ENCODE peak calls at places on chromosome 2, in seven cellular contexts. F is cardiac muscle cell, N is GM23248, C is pancreas, J is dorsolateral prefrontal cortex, S is neural progenitor cell, R is brain microvascular endothelial cell. O is an unnamed sample.

GRCh38 chr2:68560583-68560982 is 82.8 kb upstream of the PROKR1 start:
- DNase-seq in R (no peak), N (no peak), S (no peak), J (no peak), F (no peak), C (no peak), O (no peak)

GRCh38 chr2:39609917-39610316 is 55.8 kb upstream of the TMEM178A start:
- DNase-seq in C (no peak), S (no peak), N (no peak), R (no peak), F (no peak), J (no peak), O (no peak)

GRCh38 chr2:54608224-54608623 is 115.2 kb upstream of the EML6 start:
- DNase-seq in J (no peak), N (no peak), C (no peak), F (no peak), S (no peak), R (no peak), O (no peak)

GRCh38 chr2:55139305-55139704 is 89.1 kb upstream of the RTN4 start:
- DNase-seq in C (no peak), N (no peak), F (no peak), S (no peak), R (no peak), J (no peak), O (no peak)

GRCh38 chr2:234518986-234519642 is 22.2 kb upstream of the ARL4C start:
- DNase-seq in C (peak), N (no peak), S (no peak), F (no peak), R (no peak), J (no peak), O (no peak)

GRCh38 chr2:45882707-45883106 is 231.2 kb downstream of the PRKCE start:
- DNase-seq in C (no peak), F (peak), N (peak), S (no peak), J (no peak), R (no peak), O (no peak)

GRCh38 chr2:65061146-65061909 is 5.1 kb downstream of the CEP68 start:
- DNase-seq in R (no peak), F (no peak), C (no peak), S (no peak), N (no peak), J (no peak), O (no peak)

GRCh38 chr2:181656450-181657261 is at the start of gene CERKL:
- DNase-seq in S (peak), N (peak), F (peak), R (no peak), J (no peak), C (peak), O (no peak)

GRCh38 chr2:26076001-26076587 is 42.2 kb downstream of the RAB10 start:
- DNase-seq in J (no peak), F (no peak), C (no peak), S (no peak), R (no peak), N (no peak), O (no peak)

GRCh38 chr2:238107525-238108422 is 7.6 kb downstream of the ESPNL start:
- DNase-seq in J (peak), S (no peak), F (no peak), R (no peak), C (no peak), N (no peak), O (peak)

GRCh38 chr2:183967756-183968155 is 630.6 kb upstream of the ZNF804A start:
- DNase-seq in R (no peak), J (no peak), N (no peak), F (no peak), C (no peak), S (no peak), O (no peak)

GRCh38 chr2:214604861-214605260 is 194.0 kb downstream of the VWC2L start:
- DNase-seq in S (no peak), J (no peak), F (no peak), C (no peak), R (peak), N (peak), O (no peak)

GRCh38 chr2:10407841-10408648 is 40.1 kb downstream of the ODC1 start:
- DNase-seq in J (no peak), C (peak), F (no peak), N (peak), R (peak), S (no peak), O (peak)

GRCh38 chr2:171404258-171404657 is 29.5 kb downstream of the METTL8 start:
- DNase-seq in N (peak), J (no peak), C (no peak), S (no peak), F (no peak), R (peak), O (no peak)

GRCh38 chr2:125701070-125701469 is 954.9 kb upstream of the GYPC start:
- DNase-seq in C (no peak), S (no peak), F (no peak), N (no peak), J (no peak), R (no peak), O (no peak)

GRCh38 chr2:237162959-237163358 is 77.3 kb downstream of the COPS8 start:
- DNase-seq in N (no peak), F (no peak), R (no peak), J (no peak), C (no peak), S (no peak), O (peak)

GRCh38 chr2:71895320-71896161 is 252.1 kb downstream of the CYP26B1 start:
- DNase-seq in C (no peak), F (no peak), J (no peak), N (no peak), S (no peak), R (no peak), O (no peak)

GRCh38 chr2:16716051-16716450 is 50.4 kb upstream of the CYRIA start:
- DNase-seq in C (no peak), J (no peak), N (no peak), R (no peak), F (no peak), S (no peak), O (no peak)

GRCh38 chr2:144682248-144682647 is 162.3 kb upstream of the ZEB2 start:
- DNase-seq in S (no peak), R (no peak), N (no peak), C (no peak), F (no peak), J (no peak), O (no peak)

GRCh38 chr2:11767779-11768178 is 21.3 kb downstream of the LPIN1 start:
- DNase-seq in F (no peak), J (no peak), R (no peak), S (no peak), N (no peak), C (no peak), O (no peak)

GRCh38 chr2:43426305-43427031 is 169.4 kb downstream of the THADA start:
- DNase-seq in N (peak), F (no peak), C (peak), R (peak), J (no peak), S (no peak), O (peak)

GRCh38 chr2:238786379-238786778 is 61.5 kb upstream of the TWIST2 start:
- DNase-seq in N (peak), C (no peak), F (no peak), R (no peak), J (no peak), S (no peak), O (no peak)

GRCh38 chr2:15923597-15923996 is 16.8 kb upstream of the MYCN start:
- DNase-seq in C (no peak), J (no peak), N (no peak), R (no peak), F (no peak), S (no peak), O (no peak)

GRCh38 chr2:176182671-176183070 is 5.8 kb upstream of the HOXD1 start:
- DNase-seq in F (no peak), R (no peak), N (no peak), S (no peak), J (no peak), C (no peak), O (no peak)

GRCh38 chr2:182055993-182056392 is 70.3 kb downstream of the PPP1R1C start:
- DNase-seq in C (no peak), R (no peak), N (no peak), S (no peak), F (peak), J (no peak), O (no peak)

GRCh38 chr2:37851428-37851827 is 73.7 kb upstream of the RMDN2 start:
- DNase-seq in S (no peak), C (no peak), N (no peak), R (no peak), J (no peak), F (no peak), O (no peak)
- H3K27ac ChIP-seq in S (no peak), C (no peak), N (no peak), R (no peak), J (no peak), F (peak), O (no peak)

GRCh38 chr2:128396500-128396891 is 77.8 kb upstream of the HS6ST1 start:
- DNase-seq in C (no peak), F (peak), S (peak), N (no peak), J (no peak), R (peak), O (no peak)
- H3K27ac ChIP-seq in C (no peak), F (no peak), S (no peak), N (no peak), J (no peak), R (peak), O (no peak)

GRCh38 chr2:28401411-28401810 is 8.8 kb downstream of the FOSL2 start:
- DNase-seq in S (no peak), J (no peak), F (no peak), C (no peak), N (peak), R (no peak), O (no peak)

GRCh38 chr2:28399289-28399688 is 6.6 kb downstream of the FOSL2 start:
- DNase-seq in J (no peak), N (no peak), R (no peak), F (no peak), S (no peak), C (no peak), O (no peak)

GRCh38 chr2:28400434-28400833 is 7.8 kb downstream of the FOSL2 start:
- DNase-seq in C (no peak), N (no peak), F (no peak), J (no peak), R (no peak), S (peak), O (no peak)

GRCh38 chr2:28400921-28401320 is 8.3 kb downstream of the FOSL2 start:
- DNase-seq in R (no peak), F (no peak), C (no peak), J (no peak), S (no peak), N (no peak), O (no peak)

DNA sequence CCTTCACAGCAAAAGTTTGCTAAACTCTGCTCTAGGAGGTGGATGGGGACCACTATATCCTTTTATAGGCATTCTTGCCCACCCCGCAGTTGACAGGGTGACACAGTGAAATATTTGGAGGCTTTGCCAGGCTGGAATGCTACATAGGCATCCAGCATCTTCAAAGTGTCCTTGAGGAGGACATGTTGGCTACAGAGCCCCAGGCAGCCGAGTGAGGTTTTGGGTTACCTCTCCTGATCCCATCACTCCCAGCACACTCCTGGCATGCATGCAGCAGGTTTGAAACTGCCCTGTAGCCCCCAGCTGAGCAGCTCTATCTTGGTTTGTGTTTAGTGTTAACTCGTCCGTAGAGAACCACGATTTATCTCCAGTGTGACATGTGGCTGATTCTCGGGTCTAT is 7.3 kb downstream of the FOSL2 start:
- DNase-seq in F (no peak), R (no peak), C (no peak), N (no peak), S (no peak), J (no peak), O (no peak)
- H3K27ac ChIP-seq in F (no peak), R (no peak), C (no peak), N (peak), S (peak), J (no peak), O (no peak)

DNA sequence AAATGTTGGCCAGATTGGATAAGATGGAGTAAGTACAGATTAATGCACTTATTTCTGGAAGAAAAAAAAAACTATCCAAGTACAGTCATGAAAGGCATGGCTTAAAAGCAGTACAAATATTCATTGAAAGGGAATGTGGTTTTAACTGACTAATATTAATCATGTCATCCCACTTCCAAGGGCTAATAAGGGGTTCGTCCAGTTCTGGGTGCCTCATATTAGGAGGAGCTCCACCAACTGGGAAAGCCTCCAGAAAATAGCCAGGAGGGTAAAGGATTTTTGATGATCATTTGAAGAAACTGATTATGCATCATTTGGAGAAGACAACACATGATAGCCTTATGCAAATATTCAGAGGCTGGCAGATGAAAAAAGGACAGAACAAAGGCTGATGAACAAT is 115.2 kb upstream of the ARL5A start:
- DNase-seq in R (no peak), N (no peak), C (no peak), S (no peak), J (no peak), F (no peak), O (no peak)
- H3K27ac ChIP-seq in R (no peak), N (no peak), C (no peak), S (no peak), J (no peak), F (no peak), O (no peak)

DNA sequence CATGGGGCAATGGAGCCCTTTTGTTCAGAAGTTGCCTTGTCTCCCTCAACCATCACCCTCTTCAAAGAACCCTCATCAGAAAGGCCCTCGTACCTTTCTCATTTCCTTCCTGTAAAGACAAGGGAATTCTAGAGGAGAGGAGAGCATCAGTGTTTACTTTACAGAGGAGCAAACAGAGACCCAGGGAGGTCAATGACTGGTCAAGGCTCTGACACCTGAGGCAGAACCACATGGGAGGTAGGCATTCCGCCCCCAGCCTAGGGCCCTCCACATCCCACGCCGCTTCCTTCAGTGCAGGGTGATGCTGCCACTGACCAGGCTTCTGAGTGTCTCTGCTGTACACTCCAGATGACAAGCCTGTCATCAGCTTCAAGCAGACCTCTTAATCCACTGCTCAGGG is 104.7 kb downstream of the NRP2 start:
- DNase-seq in F (peak), N (no peak), R (no peak), J (no peak), C (no peak), S (no peak), O (no peak)
- H3K27ac ChIP-seq in F (no peak), N (no peak), R (no peak), J (no peak), C (no peak), S (no peak), O (no peak)

GRCh38 chr2:173119944-173120343 is 44.3 kb downstream of the MAP3K20 start:
- DNase-seq in C (no peak), N (no peak), R (no peak), F (no peak), S (no peak), J (no peak), O (no peak)
- H3K27ac ChIP-seq in C (no peak), N (peak), R (no peak), F (no peak), S (no peak), J (no peak), O (no peak)

GRCh38 chr2:217756375-217757107 is 246.3 kb downstream of the TNS1 start:
- DNase-seq in N (peak), F (peak), J (peak), S (peak), R (peak), C (peak), O (peak)
- H3K27ac ChIP-seq in N (no peak), F (no peak), J (no peak), S (no peak), R (no peak), C (no peak), O (no peak)

DNA sequence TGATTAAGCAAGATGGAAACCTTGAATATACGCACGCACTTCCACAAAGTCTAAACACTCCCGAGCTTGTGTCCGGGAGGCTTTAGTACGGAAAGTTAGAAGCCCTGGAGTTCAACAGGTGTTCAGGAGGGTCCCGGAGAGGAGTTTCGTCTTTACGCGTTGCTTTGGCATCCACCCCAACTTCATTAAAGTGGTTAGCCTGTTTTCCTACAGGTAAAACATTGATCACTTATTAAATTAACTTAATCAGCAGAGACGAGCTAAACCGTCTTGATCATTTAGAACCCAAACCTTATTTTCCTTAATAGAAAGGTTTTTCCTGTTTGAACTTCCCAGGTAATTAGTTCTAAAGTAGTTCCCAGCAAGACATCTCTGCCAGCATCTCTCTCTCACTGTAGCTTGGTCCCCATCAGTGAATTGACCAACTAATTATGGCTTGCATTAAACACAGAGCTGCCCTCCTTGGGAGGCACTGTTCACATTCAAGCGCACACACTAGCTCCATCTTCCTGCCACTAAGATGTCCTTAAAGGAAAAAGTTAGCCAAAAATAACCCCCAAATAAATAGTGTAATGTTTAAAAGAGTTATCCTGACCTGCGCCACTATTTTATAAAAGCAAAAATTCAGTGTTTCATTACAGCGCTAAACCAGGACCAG is 1.4 kb downstream of the NPAS2 start:
- DNase-seq in R (no peak), S (peak), N (peak), J (no peak), F (no peak), C (no peak), O (no peak)
- H3K27ac ChIP-seq in R (no peak), S (no peak), N (no peak), J (no peak), F (no peak), C (no peak), O (no peak)

GRCh38 chr2:174013310-174013751 is 48.2 kb upstream of the SP3 start:
- DNase-seq in N (peak), C (no peak), R (no peak), S (peak), J (no peak), F (no peak), O (no peak)
- H3K27ac ChIP-seq in N (peak), C (peak), R (no peak), S (no peak), J (peak), F (no peak), O (no peak)

O was measured in OCI-LY7.